ENCODE peak calls at places on chromosomes 3 and 15, in four cellular contexts. Z is HepG2, K is A549, W is K562. M is an unnamed sample.

GRCh38 chr3:129409541-129409940 is 18.9 kb downstream of the EFCAB12 start:
- DNase-seq in Z (no peak), K (no peak), W (no peak), M (no peak)

GRCh38 chr15:60972866-60973265 is 256.2 kb downstream of the RORA start:
- DNase-seq in K (no peak), Z (no peak), W (peak), M (no peak)

GRCh38 chr3:8739757-8740508 is 6.3 kb downstream of the CAV3 start:
- DNase-seq in Z (peak), W (no peak), K (peak), M (no peak)

GRCh38 chr15:68208136-68208535 is 3.0 kb upstream of the CALML4 start:
- DNase-seq in K (no peak), W (no peak), Z (no peak), M (no peak)

GRCh38 chr3:8325306-8325705 is 176.3 kb upstream of the LMCD1 start:
- DNase-seq in W (no peak), Z (no peak), K (no peak), M (no peak)

GRCh38 chr3:123618768-123619484 is 34.1 kb upstream of the HACD2 start:
- DNase-seq in W (no peak), K (no peak), Z (no peak), M (no peak)

GRCh38 chr15:69165637-69166025 is 5.2 kb downstream of the GLCE start:
- DNase-seq in W (no peak), K (no peak), Z (no peak), M (no peak)

GRCh38 chr3:40302784-40303183 is 6.7 kb upstream of the EIF1B start:
- DNase-seq in W (no peak), Z (no peak), K (no peak), M (no peak)

GRCh38 chr3:5390221-5390620 is 202.7 kb downstream of the EDEM1 start:
- DNase-seq in W (no peak), Z (no peak), K (no peak), M (no peak)

GRCh38 chr3:138776961-138777360 is 57.8 kb downstream of the PIK3CB start:
- DNase-seq in Z (no peak), W (no peak), K (no peak), M (no peak)

GRCh38 chr3:151795276-151795675 is 18.6 kb upstream of the AADAC start:
- DNase-seq in K (no peak), Z (no peak), W (no peak), M (no peak)

DNA sequence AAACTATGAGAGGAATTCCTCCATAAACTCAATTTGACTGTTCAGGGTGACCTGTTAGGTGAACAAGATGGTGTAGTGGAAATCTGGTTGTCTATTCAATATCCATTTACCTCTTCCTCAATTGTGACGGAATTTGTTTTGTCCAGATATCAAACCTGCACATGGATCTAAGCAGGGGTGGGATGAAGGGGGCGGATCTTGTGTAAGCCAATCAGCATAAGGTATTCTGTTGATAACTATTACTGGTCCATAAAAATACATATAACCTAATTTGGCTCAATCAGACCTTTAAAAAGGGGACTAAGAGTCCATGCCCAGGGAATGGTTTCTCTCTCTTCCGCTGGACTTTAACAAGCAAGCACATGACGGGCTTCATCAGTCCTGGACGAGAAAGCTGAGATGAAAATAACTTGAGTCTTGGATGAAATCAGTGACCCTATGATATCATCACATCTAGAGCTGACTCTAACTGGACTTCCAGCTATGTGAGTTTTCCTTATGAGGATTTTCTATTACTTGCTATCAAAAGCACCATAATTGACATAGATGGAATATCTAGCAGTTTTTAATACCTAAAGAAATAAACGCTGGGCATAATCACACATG is 5.7 kb upstream of the POPDC2 start:
- DNase-seq in W (no peak), K (no peak), Z (no peak), M (no peak)
- TF ChIP-seq NR3C1 in W (no peak), K (no peak), Z (no peak), M (no peak)

GRCh38 chr3:43246956-43247355 is 39.4 kb upstream of the SNRK start:
- DNase-seq in W (no peak), Z (no peak), K (no peak), M (no peak)
- TF ChIP-seq NR3C1 in W (no peak), Z (no peak), K (no peak), M (no peak)

DNA sequence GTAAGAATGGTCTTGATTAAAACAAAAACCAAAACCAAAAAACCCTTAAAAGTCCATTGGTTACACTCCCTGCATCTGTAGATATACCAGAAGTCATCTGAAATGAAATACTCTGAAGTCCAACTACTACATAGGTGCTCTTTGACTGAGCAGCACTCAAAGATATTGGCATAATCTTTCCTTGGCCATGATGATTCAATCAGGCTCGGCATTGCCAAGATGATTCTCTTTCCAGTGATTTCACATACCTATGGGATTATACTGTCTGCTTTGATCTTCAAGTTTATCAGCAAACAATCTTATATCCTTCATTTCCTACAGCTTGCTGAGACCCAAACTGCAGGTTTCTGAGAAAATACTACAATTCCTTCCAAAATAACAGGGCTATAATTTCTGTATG is 35.9 kb upstream of the DIPK2A start:
- DNase-seq in K (no peak), W (no peak), Z (no peak), M (no peak)
- TF ChIP-seq NR3C1 in K (no peak), W (no peak), Z (no peak), M (no peak)

GRCh38 chr3:172391592-172392302 is 56.5 kb downstream of the GHSR start:
- DNase-seq in W (peak), Z (no peak), K (no peak), M (no peak)
- TF ChIP-seq NR3C1 in W (no peak), Z (no peak), K (no peak), M (no peak)

GRCh38 chr15:38864827-38865604 is 300.4 kb upstream of the RASGRP1 start:
- DNase-seq in W (no peak), K (no peak), Z (no peak), M (no peak)

GRCh38 chr15:38871638-38872037 is 307.0 kb upstream of the RASGRP1 start:
- DNase-seq in W (no peak), K (no peak), Z (no peak), M (no peak)

GRCh38 chr15:38867556-38867955 is 302.9 kb upstream of the RASGRP1 start:
- DNase-seq in K (no peak), Z (no peak), W (no peak), M (no peak)

GRCh38 chr15:38872732-38873131 is 308.1 kb upstream of the RASGRP1 start:
- DNase-seq in W (no peak), Z (no peak), K (no peak), M (peak)

DNA sequence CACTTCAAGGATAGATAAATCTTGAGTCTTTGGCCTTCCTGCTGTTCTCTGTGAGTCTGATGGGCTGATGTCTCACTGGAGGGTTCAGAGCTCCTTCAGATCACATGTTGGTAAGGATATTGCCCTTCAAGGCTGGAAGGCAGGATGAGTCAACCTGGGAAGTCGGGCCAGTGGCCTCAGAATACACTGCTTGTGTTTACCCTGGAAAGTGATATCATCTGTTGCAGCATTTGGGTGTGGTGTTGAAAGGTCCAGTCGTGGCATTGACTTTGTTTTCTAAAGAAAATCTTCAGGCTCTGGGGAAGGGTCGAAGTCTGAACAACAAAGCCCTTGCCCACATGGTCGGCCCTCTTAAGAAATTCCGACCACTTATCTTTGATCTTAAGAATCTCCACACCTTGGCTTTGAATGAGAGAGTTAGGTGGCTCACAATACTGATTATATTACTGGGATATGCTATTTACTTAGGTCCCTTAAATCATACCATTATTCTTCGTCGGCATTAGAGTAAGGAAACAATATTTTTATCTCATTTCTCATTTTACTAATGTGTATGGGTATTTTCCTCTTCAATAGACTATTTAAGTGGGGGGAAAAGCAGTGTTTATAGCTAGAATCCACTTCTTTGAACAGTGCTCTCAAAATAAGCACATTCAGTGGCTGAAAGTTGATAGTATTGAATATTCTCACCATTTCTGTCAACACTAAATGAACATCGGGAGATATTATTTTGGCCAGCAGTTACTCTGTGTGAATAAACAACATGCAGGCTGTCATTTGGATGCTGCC is 303.9 kb upstream of the RASGRP1 start:
- DNase-seq in Z (peak), W (no peak), K (peak), M (no peak)
- TF ChIP-seq NR3C1 in Z (no peak), W (no peak), K (no peak), M (no peak)

GRCh38 chr3:102165367-102165766 is 269.4 kb upstream of the ZPLD1 start:
- DNase-seq in W (no peak), Z (no peak), K (no peak), M (no peak)
- TF ChIP-seq NR3C1 in W (no peak), Z (no peak), K (no peak), M (no peak)